ENCODE peak calls at places on chromosomes 3 and 15, in eight cellular contexts. R is fibroblast of lung, N is HCT116, Q is PC-3, X is HepG2, E is K562, P is hepatocyte, T is PC-9. W is an unnamed sample.

GRCh38 chr15:51641490-51642135 is 19.0 kb upstream of the DMXL2 start:
- DNase-seq in T (no peak), E (no peak), Q (no peak), P (no peak), N (no peak), R (no peak), X (no peak), W (no peak)

GRCh38 chr3:5058463-5058862 is 63.6 kb upstream of the ARL8B start:
- DNase-seq in R (peak; percentile 93), P (peak; percentile 44), E (no peak), X (no peak), N (no peak), Q (peak; percentile 61), T (peak; percentile 44), W (no peak)

GRCh38 chr3:12916159-12916558 is 74.8 kb upstream of the RPL32 start:
- DNase-seq in E (no peak), X (no peak), R (no peak), Q (no peak), P (no peak), T (no peak), N (no peak), W (no peak)

GRCh38 chr3:178152010-178152409 is 384.2 kb upstream of the KCNMB2 start:
- DNase-seq in E (no peak), X (no peak), P (no peak), T (no peak), Q (peak; percentile 23), R (no peak), N (no peak), W (no peak)

GRCh38 chr3:61053781-61054496 is 197.3 kb downstream of the FHIT start:
- DNase-seq in T (no peak), X (peak; percentile 7), E (no peak), N (no peak), R (no peak), P (peak; percentile 19), Q (no peak), W (no peak)

GRCh38 chr3:194133661-194134230 is 2.2 kb upstream of the HES1 start:
- DNase-seq in X (peak; percentile 87), N (no peak), E (peak; percentile 67), Q (peak; percentile 44), P (peak; percentile 82), R (peak; percentile 75), T (peak; percentile 64), W (no peak)

GRCh38 chr3:99686955-99687612 is 48.7 kb downstream of the COL8A1 start:
- DNase-seq in P (peak; percentile 73), Q (peak; percentile 82), X (peak; percentile 23), R (peak; percentile 57), N (peak; percentile 51), E (peak; percentile 24), T (no peak), W (peak; percentile 67)

GRCh38 chr15:28014623-28015200 is 84.4 kb downstream of the OCA2 start:
- DNase-seq in R (no peak), T (no peak), Q (no peak), E (no peak), P (no peak), N (no peak), X (no peak), W (no peak)

GRCh38 chr3:69791111-69791510 is 51.8 kb downstream of the MITF start:
- DNase-seq in R (peak; percentile 79), P (peak; percentile 40), E (no peak), X (no peak), N (no peak), Q (no peak), T (no peak), W (no peak)

GRCh38 chr3:26712211-26713026 is 89.8 kb downstream of the LRRC3B start:
- DNase-seq in X (peak; percentile 34), T (no peak), N (peak; percentile 3), E (peak; percentile 45), R (peak; percentile 1), P (peak; percentile 89), Q (peak; percentile 49), W (peak; percentile 72)

GRCh38 chr3:64130436-64130835 is 94.8 kb downstream of the PRICKLE2 start:
- DNase-seq in Q (no peak), N (no peak), T (no peak), P (no peak), E (no peak), R (no peak), X (no peak), W (no peak)

GRCh38 chr3:48567500-48567899 is 3.9 kb upstream of the UCN2 start:
- DNase-seq in Q (no peak), P (no peak), E (no peak), R (no peak), X (no peak), T (no peak), N (no peak), W (no peak)

GRCh38 chr15:71449956-71450355 is 334.7 kb downstream of the THSD4 start:
- DNase-seq in E (no peak), P (no peak), R (no peak), X (no peak), T (no peak), Q (no peak), N (no peak), W (no peak)

GRCh38 chr15:90427185-90427584 is 39.1 kb downstream of the IQGAP1 start:
- DNase-seq in R (no peak), P (no peak), X (no peak), N (no peak), T (no peak), E (no peak), Q (no peak), W (no peak)

GRCh38 chr3:150497956-150498355 is 48.3 kb downstream of the SERP1 start:
- DNase-seq in P (no peak), X (no peak), E (peak; percentile 63), T (peak; percentile 88), N (no peak), R (peak; percentile 68), Q (peak; percentile 90), W (no peak)

GRCh38 chr3:132722165-132723023 is at the start of gene NPHP3:
- DNase-seq in R (peak; percentile 95), E (peak; percentile 92), X (peak; percentile 84), Q (peak; percentile 79), N (peak; percentile 86), T (peak; percentile 74), P (peak; percentile 99), W (peak; percentile 89)

GRCh38 chr3:98099848-98100247 is 12.9 kb downstream of the OR5AC2 start:
- DNase-seq in P (no peak), Q (no peak), R (no peak), N (no peak), X (no peak), E (no peak), T (no peak), W (no peak)

GRCh38 chr15:92611995-92612745 is 43.4 kb downstream of the FAM174B start:
- DNase-seq in T (no peak), R (no peak), Q (no peak), N (no peak), X (no peak), E (no peak), P (no peak), W (no peak)

GRCh38 chr3:184711366-184712247 is at the start of gene MAGEF1:
- DNase-seq in T (peak; percentile 81), X (peak; percentile 79), P (peak; percentile 93), N (peak; percentile 66), E (peak; percentile 81), R (peak; percentile 94), Q (peak; percentile 80), W (peak; percentile 84)
- TF ChIP-seq EZH2 in T (no peak), X (no peak), P (no peak), N (no peak), E (no peak), R (no peak), Q (no peak), W (no peak)

DNA sequence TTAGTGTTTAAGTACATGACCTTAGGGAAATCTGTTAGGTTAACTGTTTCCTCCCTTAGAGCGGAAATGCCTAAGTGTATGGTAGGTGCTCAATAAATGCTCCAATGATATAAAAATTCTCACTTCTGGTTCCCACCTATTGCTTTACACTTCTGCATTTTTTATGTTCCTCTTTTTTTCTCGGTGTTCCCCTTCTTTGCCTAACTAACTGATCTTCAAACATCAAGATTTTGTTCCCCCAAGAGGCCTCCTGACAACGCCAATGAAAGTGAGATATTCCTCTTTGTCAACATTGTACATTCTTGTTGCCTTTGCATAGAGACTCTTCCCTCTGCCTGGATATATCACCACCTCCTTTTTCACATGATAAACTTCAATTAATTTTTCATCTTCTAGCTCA is 17.4 kb downstream of the SLC35A5 start:
- DNase-seq in R (no peak), E (no peak), N (no peak), Q (no peak), P (no peak), T (no peak), X (no peak), W (no peak)
- H3K4me3 ChIP-seq in R (no peak overlapping the region), E (no peak overlapping the region), N (no peak overlapping the region), Q (no peak overlapping the region), P (no peak overlapping the region), T (no peak overlapping the region), X (no peak overlapping the region), W (no peak overlapping the region)

DNA sequence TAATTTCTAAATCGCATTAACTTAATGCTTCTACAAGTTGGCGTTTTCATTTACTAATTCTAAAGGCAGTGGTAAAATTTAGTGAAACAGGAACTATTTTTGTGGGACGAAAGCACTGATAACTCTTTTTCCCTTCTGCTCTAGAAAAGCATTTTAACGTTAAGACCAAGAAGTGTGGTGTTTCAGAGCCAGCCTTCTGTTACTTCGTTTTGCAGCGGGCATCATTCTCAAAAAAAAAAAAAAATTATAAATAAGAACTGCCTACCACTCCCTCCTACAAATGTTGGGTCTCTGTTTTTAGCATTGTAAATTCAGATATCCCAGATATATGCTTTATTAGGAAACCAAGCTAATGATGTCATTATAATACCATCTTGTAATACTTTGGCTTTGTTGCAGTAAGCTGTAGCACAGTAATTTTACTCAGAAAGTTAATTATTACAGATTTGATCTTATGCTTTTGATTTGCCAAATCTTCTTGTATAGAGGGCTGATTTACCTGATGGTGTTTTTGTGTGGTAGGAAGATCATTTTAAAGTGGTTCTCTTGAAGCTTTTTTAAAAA is 1.6 kb downstream of the ATP11B start:
- DNase-seq in E (no peak), P (no peak), T (no peak), X (no peak), R (no peak), Q (no peak), N (no peak), W (no peak)
- TF ChIP-seq EZH2 in E (no peak), P (no peak), T (no peak), X (no peak), R (no peak), Q (no peak), N (no peak), W (no peak)

DNA sequence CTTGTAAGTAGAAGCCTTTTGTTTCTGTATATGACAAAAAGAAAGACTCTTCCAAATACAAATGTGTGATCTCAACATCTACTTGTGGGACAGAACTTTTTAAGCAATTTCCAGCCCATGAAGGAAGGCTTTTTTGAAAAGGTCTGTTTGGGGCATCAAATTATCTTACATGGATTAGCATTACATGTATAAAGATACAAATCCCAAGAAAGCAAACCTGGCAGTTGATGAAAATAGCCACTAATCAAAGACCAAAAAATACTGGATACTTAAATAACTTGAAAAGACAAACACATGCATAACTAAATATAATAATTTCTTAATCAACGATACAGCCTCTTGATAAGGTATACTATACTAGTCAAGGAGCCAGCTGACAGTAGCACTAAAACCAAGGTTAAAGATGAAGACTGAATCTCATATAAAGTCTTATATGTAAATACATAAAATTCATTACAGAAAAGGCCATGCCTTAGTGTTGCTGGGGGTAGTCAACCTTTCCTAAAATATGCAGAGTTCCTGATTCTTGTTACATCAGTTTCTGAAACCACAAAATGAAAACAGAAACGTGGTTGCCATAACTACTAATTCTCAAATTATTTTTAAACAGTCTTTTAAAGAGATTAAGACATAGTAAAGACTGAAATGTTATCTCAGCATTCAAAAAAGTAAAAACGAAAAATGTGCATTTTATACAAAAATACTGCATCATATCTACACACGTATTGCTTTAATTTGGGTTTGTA is 2.0 kb downstream of the ANKRD28 start:
- DNase-seq in T (peak; percentile 65), E (no peak), Q (peak; percentile 53), P (no peak), N (no peak), X (no peak), R (peak; percentile 77), W (peak; percentile 63)
- H3K4me3 ChIP-seq in T (peak overlapping the region; percentile 60), E (peak overlapping the region; percentile 30), Q (peak overlapping the region; percentile 68), P (peak overlapping the region; percentile 19), N (no peak overlapping the region), X (no peak overlapping the region), R (peak overlapping the region; percentile 60), W (peak overlapping the region; percentile 75)

W was measured in MM.1S.